ENCODE peak calls at places on chromosome 9, in ten cellular contexts. One of them, this sample, is unnamed.

GRCh38 chr9:107809859-107810492 is 320.4 kb upstream of the KLF4 start:
- DNase-seq in A549: peak
- DNase-seq in brain microvascular endothelial cell: no peak
- DNase-seq in body of pancreas: no peak
- DNase-seq in tibial artery: no peak
- DNase-seq in thyroid gland: no peak
- DNase-seq in hepatocyte: peak
- DNase-seq in psoas muscle: no peak
- DNase-seq in AG04450: no peak
- DNase-seq in IMR-90: peak
- DNase-seq in this sample: no peak

GRCh38 chr9:37456808-37457207 is 8.4 kb downstream of the ZBTB5 start:
- DNase-seq in AG04450: no peak
- DNase-seq in psoas muscle: no peak
- DNase-seq in body of pancreas: no peak
- DNase-seq in brain microvascular endothelial cell: no peak
- DNase-seq in IMR-90: no peak
- DNase-seq in tibial artery: no peak
- DNase-seq in A549: no peak
- DNase-seq in hepatocyte: no peak
- DNase-seq in thyroid gland: no peak
- DNase-seq in this sample: no peak

GRCh38 chr9:113973226-113973625 is 97.1 kb downstream of the ZNF618 start:
- DNase-seq in hepatocyte: no peak
- DNase-seq in tibial artery: no peak
- DNase-seq in IMR-90: no peak
- DNase-seq in psoas muscle: no peak
- DNase-seq in body of pancreas: no peak
- DNase-seq in AG04450: no peak
- DNase-seq in thyroid gland: peak
- DNase-seq in brain microvascular endothelial cell: no peak
- DNase-seq in A549: no peak
- DNase-seq in this sample: no peak

GRCh38 chr9:136147890-136148714 is 29.4 kb upstream of the TMEM250 start:
- DNase-seq in A549: no peak
- DNase-seq in AG04450: no peak
- DNase-seq in thyroid gland: no peak
- DNase-seq in body of pancreas: no peak
- DNase-seq in tibial artery: no peak
- DNase-seq in hepatocyte: no peak
- DNase-seq in IMR-90: no peak
- DNase-seq in brain microvascular endothelial cell: no peak
- DNase-seq in psoas muscle: no peak
- DNase-seq in this sample: no peak

GRCh38 chr9:77977210-77977611 is 54.4 kb downstream of the GNAQ start:
- DNase-seq in psoas muscle: peak
- DNase-seq in AG04450: no peak
- DNase-seq in brain microvascular endothelial cell: peak
- DNase-seq in A549: peak
- DNase-seq in hepatocyte: peak
- DNase-seq in tibial artery: peak
- DNase-seq in body of pancreas: peak
- DNase-seq in thyroid gland: peak
- DNase-seq in IMR-90: peak
- DNase-seq in this sample: no peak

GRCh38 chr9:73176450-73176875 is 24.8 kb downstream of the ANXA1 start:
- DNase-seq in A549: peak
- DNase-seq in psoas muscle: no peak
- DNase-seq in thyroid gland: no peak
- DNase-seq in tibial artery: no peak
- DNase-seq in brain microvascular endothelial cell: no peak
- DNase-seq in body of pancreas: no peak
- DNase-seq in AG04450: no peak
- DNase-seq in hepatocyte: no peak
- DNase-seq in IMR-90: no peak
- DNase-seq in this sample: no peak

GRCh38 chr9:83955985-83956287 is 24.1 kb downstream of the HNRNPK start:
- DNase-seq in body of pancreas: peak
- DNase-seq in IMR-90: no peak
- DNase-seq in thyroid gland: no peak
- DNase-seq in brain microvascular endothelial cell: no peak
- DNase-seq in AG04450: no peak
- DNase-seq in tibial artery: no peak
- DNase-seq in psoas muscle: no peak
- DNase-seq in hepatocyte: no peak
- DNase-seq in A549: peak
- DNase-seq in this sample: peak

GRCh38 chr9:130984476-130984875 is 24.5 kb upstream of the LAMC3 start:
- DNase-seq in brain microvascular endothelial cell: no peak
- DNase-seq in AG04450: no peak
- DNase-seq in tibial artery: no peak
- DNase-seq in thyroid gland: peak
- DNase-seq in A549: no peak
- DNase-seq in hepatocyte: no peak
- DNase-seq in psoas muscle: no peak
- DNase-seq in IMR-90: no peak
- DNase-seq in body of pancreas: no peak
- DNase-seq in this sample: no peak

DNA sequence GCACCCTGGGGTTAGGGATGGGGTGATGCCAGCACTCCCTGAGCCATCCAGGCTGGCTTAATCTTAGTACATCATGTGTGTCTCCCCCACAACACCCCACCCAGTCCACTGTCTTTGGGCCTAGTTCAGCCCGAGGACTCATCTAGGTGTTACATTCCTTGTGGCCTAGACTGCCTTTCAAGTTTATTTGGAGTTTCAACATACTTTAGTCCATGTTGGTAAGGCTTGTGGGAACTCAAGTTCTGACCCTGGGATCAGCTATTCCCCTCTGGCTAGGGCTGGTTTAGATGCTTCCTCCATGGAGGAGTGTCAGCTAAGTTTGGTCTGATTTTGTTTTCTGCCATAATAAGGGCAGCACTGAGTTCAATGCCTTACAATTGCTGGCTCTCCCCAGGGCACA is 302.4 kb downstream of the SMARCA2 start:
- DNase-seq in hepatocyte: no peak
- DNase-seq in body of pancreas: no peak
- DNase-seq in thyroid gland: no peak
- DNase-seq in A549: no peak
- DNase-seq in tibial artery: no peak
- DNase-seq in brain microvascular endothelial cell: no peak
- DNase-seq in psoas muscle: no peak
- DNase-seq in IMR-90: no peak
- DNase-seq in AG04450: no peak
- DNase-seq in this sample: no peak
- TF ChIP-seq CTCF in hepatocyte: no peak
- TF ChIP-seq CTCF in body of pancreas: no peak
- TF ChIP-seq CTCF in thyroid gland: no peak
- TF ChIP-seq CTCF in A549: no peak
- TF ChIP-seq CTCF in tibial artery: no peak
- TF ChIP-seq CTCF in brain microvascular endothelial cell: no peak
- TF ChIP-seq CTCF in psoas muscle: no peak
- TF ChIP-seq CTCF in IMR-90: no peak
- TF ChIP-seq CTCF in AG04450: no peak
- TF ChIP-seq CTCF in this sample: no peak

GRCh38 chr9:28052104-28052503 is 478.8 kb upstream of the C9orf72 start:
- DNase-seq in body of pancreas: no peak
- DNase-seq in tibial artery: no peak
- DNase-seq in hepatocyte: no peak
- DNase-seq in brain microvascular endothelial cell: no peak
- DNase-seq in AG04450: no peak
- DNase-seq in thyroid gland: no peak
- DNase-seq in psoas muscle: no peak
- DNase-seq in IMR-90: no peak
- DNase-seq in A549: no peak
- DNase-seq in this sample: no peak

GRCh38 chr9:28053378-28053777 is 480.1 kb upstream of the C9orf72 start:
- DNase-seq in hepatocyte: no peak
- DNase-seq in A549: no peak
- DNase-seq in IMR-90: no peak
- DNase-seq in body of pancreas: no peak
- DNase-seq in AG04450: no peak
- DNase-seq in thyroid gland: no peak
- DNase-seq in brain microvascular endothelial cell: no peak
- DNase-seq in tibial artery: no peak
- DNase-seq in psoas muscle: no peak
- DNase-seq in this sample: no peak

GRCh38 chr9:28056466-28056865 is 483.2 kb upstream of the C9orf72 start:
- DNase-seq in body of pancreas: no peak
- DNase-seq in A549: no peak
- DNase-seq in IMR-90: no peak
- DNase-seq in thyroid gland: no peak
- DNase-seq in tibial artery: no peak
- DNase-seq in brain microvascular endothelial cell: no peak
- DNase-seq in psoas muscle: no peak
- DNase-seq in hepatocyte: no peak
- DNase-seq in AG04450: no peak
- DNase-seq in this sample: no peak

GRCh38 chr9:28059192-28059591 is 485.9 kb upstream of the C9orf72 start:
- DNase-seq in psoas muscle: no peak
- DNase-seq in AG04450: no peak
- DNase-seq in hepatocyte: no peak
- DNase-seq in tibial artery: no peak
- DNase-seq in brain microvascular endothelial cell: no peak
- DNase-seq in A549: no peak
- DNase-seq in body of pancreas: no peak
- DNase-seq in thyroid gland: no peak
- DNase-seq in IMR-90: no peak
- DNase-seq in this sample: no peak

DNA sequence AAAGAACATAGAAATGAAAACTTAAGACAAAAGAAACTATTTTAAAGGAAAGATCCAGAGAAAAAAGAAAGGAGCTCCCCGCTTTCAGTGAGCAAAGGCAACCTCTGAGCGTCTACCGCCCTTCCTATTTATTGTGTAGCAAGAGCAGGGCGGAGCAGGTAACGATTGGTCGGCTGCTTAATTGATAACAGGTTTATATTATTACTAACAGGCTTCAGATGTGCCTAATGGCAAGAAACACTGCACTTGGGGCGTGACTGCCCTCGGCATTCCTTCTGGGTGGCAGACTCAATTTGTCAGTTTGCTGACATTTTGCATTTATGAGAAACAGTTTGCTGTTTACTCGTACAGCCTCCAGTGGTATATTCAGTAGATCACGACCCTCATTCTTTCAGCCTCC is 482.7 kb upstream of the C9orf72 start:
- DNase-seq in psoas muscle: no peak
- DNase-seq in body of pancreas: no peak
- DNase-seq in tibial artery: no peak
- DNase-seq in A549: no peak
- DNase-seq in AG04450: no peak
- DNase-seq in hepatocyte: no peak
- DNase-seq in brain microvascular endothelial cell: no peak
- DNase-seq in thyroid gland: no peak
- DNase-seq in IMR-90: no peak
- DNase-seq in this sample: no peak
- H3K27ac ChIP-seq in psoas muscle: no peak
- H3K27ac ChIP-seq in body of pancreas: no peak
- H3K27ac ChIP-seq in tibial artery: no peak
- H3K27ac ChIP-seq in A549: no peak
- H3K27ac ChIP-seq in AG04450: no peak
- H3K27ac ChIP-seq in hepatocyte: no peak
- H3K27ac ChIP-seq in brain microvascular endothelial cell: no peak
- H3K27ac ChIP-seq in thyroid gland: no peak
- H3K27ac ChIP-seq in IMR-90: no peak
- H3K27ac ChIP-seq in this sample: no peak

DNA sequence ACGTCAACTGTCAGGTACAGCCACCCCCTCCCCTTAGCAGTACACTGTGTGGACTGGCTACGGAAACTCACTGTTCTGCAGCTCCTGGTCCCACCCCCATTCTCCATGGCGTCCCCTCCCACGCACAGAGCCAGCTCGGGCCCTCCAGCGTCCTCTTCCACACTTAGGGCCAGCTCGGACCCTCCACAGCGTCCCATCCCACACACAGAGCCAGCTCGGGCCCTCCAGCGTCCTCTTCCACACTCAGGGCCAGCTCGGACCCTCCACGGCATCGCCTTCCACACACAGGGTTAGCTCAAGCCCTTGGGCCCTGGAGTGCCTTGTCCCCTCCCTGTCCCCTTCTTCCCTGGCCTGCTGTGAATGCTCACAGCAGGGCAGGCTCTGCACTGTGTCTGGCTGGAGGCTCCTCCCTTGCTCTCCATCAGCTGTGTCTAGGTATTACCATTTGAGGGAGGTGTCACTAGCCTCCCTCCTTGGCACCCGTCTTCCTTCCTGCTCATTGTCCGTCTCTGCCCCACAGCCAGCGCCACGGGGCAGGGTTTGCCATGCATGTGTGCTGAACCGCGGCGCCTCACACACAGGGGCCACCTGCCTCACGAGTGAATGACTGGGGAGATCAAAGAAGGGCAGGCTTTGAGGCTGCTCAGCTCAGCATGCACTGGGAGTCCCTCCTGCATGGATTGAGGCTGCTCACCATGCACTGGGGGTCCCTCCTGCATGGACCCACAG is 78.5 kb upstream of the CACNA1B start:
- DNase-seq in hepatocyte: no peak
- DNase-seq in AG04450: no peak
- DNase-seq in tibial artery: no peak
- DNase-seq in IMR-90: no peak
- DNase-seq in A549: no peak
- DNase-seq in brain microvascular endothelial cell: no peak
- DNase-seq in body of pancreas: no peak
- DNase-seq in psoas muscle: no peak
- DNase-seq in thyroid gland: no peak
- DNase-seq in this sample: no peak
- TF ChIP-seq CTCF in hepatocyte: no peak
- TF ChIP-seq CTCF in AG04450: no peak
- TF ChIP-seq CTCF in tibial artery: no peak
- TF ChIP-seq CTCF in IMR-90: no peak
- TF ChIP-seq CTCF in A549: no peak
- TF ChIP-seq CTCF in brain microvascular endothelial cell: no peak
- TF ChIP-seq CTCF in body of pancreas: no peak
- TF ChIP-seq CTCF in psoas muscle: no peak
- TF ChIP-seq CTCF in thyroid gland: no peak
- TF ChIP-seq CTCF in this sample: no peak

GRCh38 chr9:124291801-124292396 is 34.1 kb downstream of the NEK6 start:
- DNase-seq in brain microvascular endothelial cell: no peak
- DNase-seq in IMR-90: no peak
- DNase-seq in tibial artery: peak
- DNase-seq in AG04450: no peak
- DNase-seq in psoas muscle: no peak
- DNase-seq in hepatocyte: no peak
- DNase-seq in body of pancreas: peak
- DNase-seq in thyroid gland: no peak
- DNase-seq in A549: no peak
- DNase-seq in this sample: no peak

GRCh38 chr9:124290743-124291554 is 33.2 kb downstream of the NEK6 start:
- DNase-seq in psoas muscle: no peak
- DNase-seq in AG04450: no peak
- DNase-seq in IMR-90: no peak
- DNase-seq in A549: no peak
- DNase-seq in body of pancreas: no peak
- DNase-seq in tibial artery: no peak
- DNase-seq in hepatocyte: no peak
- DNase-seq in thyroid gland: no peak
- DNase-seq in brain microvascular endothelial cell: no peak
- DNase-seq in this sample: no peak

GRCh38 chr9:124292696-124293593 is 35.2 kb downstream of the NEK6 start:
- DNase-seq in hepatocyte: no peak
- DNase-seq in brain microvascular endothelial cell: no peak
- DNase-seq in thyroid gland: no peak
- DNase-seq in body of pancreas: no peak
- DNase-seq in tibial artery: no peak
- DNase-seq in IMR-90: no peak
- DNase-seq in A549: no peak
- DNase-seq in psoas muscle: no peak
- DNase-seq in AG04450: no peak
- DNase-seq in this sample: no peak

GRCh38 chr9:124286292-124286931 is 28.7 kb downstream of the NEK6 start:
- DNase-seq in AG04450: peak
- DNase-seq in IMR-90: peak
- DNase-seq in thyroid gland: no peak
- DNase-seq in A549: peak
- DNase-seq in psoas muscle: no peak
- DNase-seq in tibial artery: no peak
- DNase-seq in brain microvascular endothelial cell: peak
- DNase-seq in body of pancreas: peak
- DNase-seq in hepatocyte: peak
- DNase-seq in this sample: no peak

DNA sequence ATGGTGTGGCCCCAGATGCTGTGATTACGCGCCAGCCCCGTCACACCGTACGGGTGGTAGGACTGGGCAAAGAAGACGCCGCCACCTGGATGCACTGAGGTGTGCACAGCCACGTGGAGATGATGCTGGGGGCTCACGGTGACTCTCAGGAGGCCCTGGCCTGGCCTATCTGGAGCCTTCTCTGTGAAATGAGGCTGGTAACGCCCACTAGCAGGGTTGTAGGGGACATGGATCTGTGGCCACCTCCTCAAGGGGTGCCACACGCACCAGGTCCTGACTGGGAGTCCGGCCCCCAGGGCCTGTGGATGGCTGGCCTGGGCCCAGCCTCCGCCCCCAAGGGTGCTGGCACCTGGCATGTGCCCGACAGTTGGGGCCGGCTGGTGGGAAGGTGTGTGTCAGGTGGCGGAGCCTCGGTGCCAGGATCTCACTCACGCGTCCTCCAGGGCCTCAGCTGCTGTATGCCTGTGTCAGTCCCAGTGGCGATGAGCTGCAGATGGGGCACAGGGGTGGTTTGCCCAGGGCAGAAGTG is 32.4 kb downstream of the NEK6 start:
- DNase-seq in brain microvascular endothelial cell: no peak
- DNase-seq in AG04450: no peak
- DNase-seq in hepatocyte: no peak
- DNase-seq in IMR-90: no peak
- DNase-seq in tibial artery: no peak
- DNase-seq in thyroid gland: no peak
- DNase-seq in A549: no peak
- DNase-seq in body of pancreas: peak
- DNase-seq in psoas muscle: no peak
- DNase-seq in this sample: no peak
- H3K27ac ChIP-seq in brain microvascular endothelial cell: no peak
- H3K27ac ChIP-seq in AG04450: peak
- H3K27ac ChIP-seq in hepatocyte: no peak
- H3K27ac ChIP-seq in IMR-90: peak
- H3K27ac ChIP-seq in tibial artery: no peak
- H3K27ac ChIP-seq in thyroid gland: no peak
- H3K27ac ChIP-seq in A549: peak
- H3K27ac ChIP-seq in body of pancreas: no peak
- H3K27ac ChIP-seq in psoas muscle: no peak
- H3K27ac ChIP-seq in this sample: peak

This sample was measured in coronary artery.